ENCODE peak calls at places on chromosome 20, in ten cellular contexts. One of them, this sample, is unnamed.

GRCh38 chr20:53646550-53646949 is 52.9 kb upstream of the ZNF217 start:
- DNase-seq in CD8-positive, alpha-beta T cell: no peak
- DNase-seq in brain microvascular endothelial cell: no peak
- DNase-seq in colonic mucosa: no peak
- DNase-seq in HFFc6: no peak
- DNase-seq in CD4-positive, alpha-beta T cell: no peak
- DNase-seq in AG04450: no peak
- DNase-seq in omental fat pad: no peak
- DNase-seq in SK-N-SH: no peak
- DNase-seq in hepatocyte: no peak
- DNase-seq in this sample: no peak

GRCh38 chr20:44961024-44961866 is 1.0 kb upstream of the TOMM34 start:
- DNase-seq in omental fat pad: no peak
- DNase-seq in SK-N-SH: no peak
- DNase-seq in AG04450: no peak
- DNase-seq in HFFc6: no peak
- DNase-seq in hepatocyte: no peak
- DNase-seq in colonic mucosa: no peak
- DNase-seq in CD4-positive, alpha-beta T cell: no peak
- DNase-seq in brain microvascular endothelial cell: no peak
- DNase-seq in CD8-positive, alpha-beta T cell: no peak
- DNase-seq in this sample: peak; percentile 39

GRCh38 chr20:58543274-58543673 is 28.1 kb upstream of the APCDD1L start:
- DNase-seq in CD8-positive, alpha-beta T cell: no peak
- DNase-seq in HFFc6: no peak
- DNase-seq in colonic mucosa: no peak
- DNase-seq in AG04450: no peak
- DNase-seq in CD4-positive, alpha-beta T cell: no peak
- DNase-seq in hepatocyte: no peak
- DNase-seq in SK-N-SH: no peak
- DNase-seq in omental fat pad: no peak
- DNase-seq in brain microvascular endothelial cell: no peak
- DNase-seq in this sample: no peak

GRCh38 chr20:24960861-24961260 is 11.8 kb downstream of the CST7 start:
- DNase-seq in SK-N-SH: no peak
- DNase-seq in colonic mucosa: no peak
- DNase-seq in HFFc6: no peak
- DNase-seq in CD4-positive, alpha-beta T cell: no peak
- DNase-seq in omental fat pad: no peak
- DNase-seq in brain microvascular endothelial cell: no peak
- DNase-seq in CD8-positive, alpha-beta T cell: no peak
- DNase-seq in AG04450: no peak
- DNase-seq in hepatocyte: no peak
- DNase-seq in this sample: no peak

GRCh38 chr20:20407891-20408805 is 40.2 kb downstream of the INSM1 start:
- DNase-seq in AG04450: no peak
- DNase-seq in HFFc6: peak; percentile 21
- DNase-seq in colonic mucosa: no peak
- DNase-seq in hepatocyte: no peak
- DNase-seq in SK-N-SH: peak; percentile 76
- DNase-seq in CD8-positive, alpha-beta T cell: no peak
- DNase-seq in brain microvascular endothelial cell: no peak
- DNase-seq in omental fat pad: no peak
- DNase-seq in CD4-positive, alpha-beta T cell: no peak
- DNase-seq in this sample: peak; percentile 71

GRCh38 chr20:1871807-1872455 is 23.3 kb upstream of the SIRPA start:
- DNase-seq in SK-N-SH: no peak
- DNase-seq in omental fat pad: no peak
- DNase-seq in AG04450: no peak
- DNase-seq in brain microvascular endothelial cell: no peak
- DNase-seq in colonic mucosa: no peak
- DNase-seq in CD4-positive, alpha-beta T cell: no peak
- DNase-seq in HFFc6: no peak
- DNase-seq in hepatocyte: no peak
- DNase-seq in CD8-positive, alpha-beta T cell: no peak
- DNase-seq in this sample: no peak

GRCh38 chr20:437787-438486 is 24.4 kb downstream of the TBC1D20 start:
- DNase-seq in SK-N-SH: no peak
- DNase-seq in omental fat pad: no peak
- DNase-seq in HFFc6: no peak
- DNase-seq in colonic mucosa: no peak
- DNase-seq in brain microvascular endothelial cell: no peak
- DNase-seq in AG04450: no peak
- DNase-seq in CD4-positive, alpha-beta T cell: no peak
- DNase-seq in hepatocyte: no peak
- DNase-seq in CD8-positive, alpha-beta T cell: no peak
- DNase-seq in this sample: no peak

GRCh38 chr20:22502731-22503191 is 81.6 kb downstream of the FOXA2 start:
- DNase-seq in SK-N-SH: no peak
- DNase-seq in CD4-positive, alpha-beta T cell: no peak
- DNase-seq in brain microvascular endothelial cell: no peak
- DNase-seq in colonic mucosa: peak; percentile 78
- DNase-seq in HFFc6: no peak
- DNase-seq in hepatocyte: peak; percentile 65
- DNase-seq in CD8-positive, alpha-beta T cell: no peak
- DNase-seq in omental fat pad: no peak
- DNase-seq in AG04450: no peak
- DNase-seq in this sample: no peak

GRCh38 chr20:8124639-8125038 is 7.4 kb upstream of the PLCB1 start:
- DNase-seq in SK-N-SH: no peak
- DNase-seq in omental fat pad: no peak
- DNase-seq in CD8-positive, alpha-beta T cell: no peak
- DNase-seq in CD4-positive, alpha-beta T cell: no peak
- DNase-seq in colonic mucosa: no peak
- DNase-seq in HFFc6: no peak
- DNase-seq in hepatocyte: no peak
- DNase-seq in brain microvascular endothelial cell: no peak
- DNase-seq in AG04450: no peak
- DNase-seq in this sample: no peak

DNA sequence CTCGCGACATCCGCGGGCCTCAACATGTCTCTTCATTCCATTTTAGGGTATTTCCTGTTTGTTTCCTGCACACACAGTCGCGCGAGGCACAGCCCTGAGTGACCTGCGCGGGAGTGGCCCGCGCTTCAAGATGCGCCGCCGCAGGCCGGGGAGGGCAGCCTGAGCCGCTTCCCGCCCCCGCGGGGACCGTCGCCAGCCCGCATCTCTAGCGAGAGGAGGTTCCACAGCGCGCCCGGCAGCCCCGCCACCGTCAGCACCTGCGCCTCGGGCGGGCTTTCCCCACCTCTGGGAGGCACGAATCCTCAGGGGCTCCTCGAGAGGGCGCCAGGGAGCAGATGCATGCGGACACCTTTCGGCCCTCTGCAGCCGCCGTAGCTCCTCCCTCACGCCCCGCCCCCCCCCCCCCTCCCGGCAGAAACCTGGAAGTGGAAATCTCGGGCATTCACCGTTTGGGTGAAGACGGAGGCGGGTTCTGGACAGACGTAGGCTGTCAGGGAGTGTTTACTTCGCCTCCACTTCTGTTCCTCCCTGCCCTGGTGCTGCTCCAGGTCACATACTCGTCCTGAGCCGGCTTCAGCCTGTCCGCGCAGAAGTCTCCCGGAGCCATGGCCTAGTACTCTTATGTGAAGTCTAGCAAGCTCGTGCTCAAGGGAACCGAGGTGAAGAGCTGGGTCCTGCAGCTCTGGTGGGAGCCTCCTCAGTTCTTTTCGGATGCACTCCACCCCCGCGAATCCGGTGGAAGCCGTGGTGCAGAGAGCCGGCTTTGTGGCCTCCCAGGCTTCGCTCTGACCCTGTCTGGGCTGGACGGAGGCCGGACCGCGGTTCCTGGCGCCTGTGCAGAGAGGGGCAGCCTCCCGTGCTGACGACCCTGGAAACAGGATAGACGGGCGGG is 880.5 kb upstream of the DEFB115 start:
- DNase-seq in hepatocyte: peak; percentile 4
- DNase-seq in HFFc6: peak; percentile 71
- DNase-seq in SK-N-SH: peak; percentile 87
- DNase-seq in CD8-positive, alpha-beta T cell: peak; percentile 91
- DNase-seq in CD4-positive, alpha-beta T cell: peak; percentile 90
- DNase-seq in omental fat pad: peak; percentile 40
- DNase-seq in AG04450: peak; percentile 37
- DNase-seq in colonic mucosa: peak; percentile 80
- DNase-seq in brain microvascular endothelial cell: peak; percentile 53
- DNase-seq in this sample: peak; percentile 85
- TF ChIP-seq CTCF in hepatocyte: no peak
- TF ChIP-seq CTCF in HFFc6: peak; percentile 85
- TF ChIP-seq CTCF in SK-N-SH: peak; percentile 59
- TF ChIP-seq CTCF in CD8-positive, alpha-beta T cell: peak; percentile 45
- TF ChIP-seq CTCF in CD4-positive, alpha-beta T cell: peak; percentile 51
- TF ChIP-seq CTCF in omental fat pad: no peak
- TF ChIP-seq CTCF in AG04450: peak; percentile 59
- TF ChIP-seq CTCF in colonic mucosa: peak; percentile 70
- TF ChIP-seq CTCF in brain microvascular endothelial cell: peak; percentile 68
- TF ChIP-seq CTCF in this sample: peak; percentile 67

GRCh38 chr20:50873518-50873959 is 57.7 kb downstream of the ADNP start:
- DNase-seq in omental fat pad: no peak
- DNase-seq in hepatocyte: no peak
- DNase-seq in CD8-positive, alpha-beta T cell: no peak
- DNase-seq in HFFc6: no peak
- DNase-seq in AG04450: no peak
- DNase-seq in brain microvascular endothelial cell: no peak
- DNase-seq in colonic mucosa: no peak
- DNase-seq in SK-N-SH: no peak
- DNase-seq in CD4-positive, alpha-beta T cell: no peak
- DNase-seq in this sample: no peak
- TF ChIP-seq CTCF in omental fat pad: no peak
- TF ChIP-seq CTCF in hepatocyte: no peak
- TF ChIP-seq CTCF in CD8-positive, alpha-beta T cell: no peak
- TF ChIP-seq CTCF in HFFc6: no peak
- TF ChIP-seq CTCF in AG04450: no peak
- TF ChIP-seq CTCF in brain microvascular endothelial cell: no peak
- TF ChIP-seq CTCF in colonic mucosa: no peak
- TF ChIP-seq CTCF in SK-N-SH: no peak
- TF ChIP-seq CTCF in CD4-positive, alpha-beta T cell: no peak
- TF ChIP-seq CTCF in this sample: no peak

GRCh38 chr20:19019734-19020364 is 192.6 kb upstream of the SLC24A3 start:
- DNase-seq in colonic mucosa: no peak
- DNase-seq in AG04450: no peak
- DNase-seq in SK-N-SH: no peak
- DNase-seq in HFFc6: no peak
- DNase-seq in CD4-positive, alpha-beta T cell: no peak
- DNase-seq in CD8-positive, alpha-beta T cell: no peak
- DNase-seq in omental fat pad: no peak
- DNase-seq in brain microvascular endothelial cell: no peak
- DNase-seq in hepatocyte: no peak
- DNase-seq in this sample: no peak
- TF ChIP-seq CTCF in colonic mucosa: no peak
- TF ChIP-seq CTCF in AG04450: no peak
- TF ChIP-seq CTCF in SK-N-SH: no peak
- TF ChIP-seq CTCF in HFFc6: no peak
- TF ChIP-seq CTCF in CD4-positive, alpha-beta T cell: no peak
- TF ChIP-seq CTCF in CD8-positive, alpha-beta T cell: no peak
- TF ChIP-seq CTCF in omental fat pad: no peak
- TF ChIP-seq CTCF in brain microvascular endothelial cell: no peak
- TF ChIP-seq CTCF in hepatocyte: no peak
- TF ChIP-seq CTCF in this sample: peak; percentile 38

GRCh38 chr20:41715525-41715924 is 97.3 kb upstream of the CHD6 start:
- DNase-seq in colonic mucosa: no peak
- DNase-seq in HFFc6: no peak
- DNase-seq in CD4-positive, alpha-beta T cell: no peak
- DNase-seq in CD8-positive, alpha-beta T cell: no peak
- DNase-seq in hepatocyte: no peak
- DNase-seq in brain microvascular endothelial cell: no peak
- DNase-seq in omental fat pad: no peak
- DNase-seq in AG04450: no peak
- DNase-seq in SK-N-SH: no peak
- DNase-seq in this sample: no peak

GRCh38 chr20:41716911-41717310 is 98.7 kb upstream of the CHD6 start:
- DNase-seq in brain microvascular endothelial cell: no peak
- DNase-seq in HFFc6: no peak
- DNase-seq in SK-N-SH: no peak
- DNase-seq in AG04450: no peak
- DNase-seq in CD4-positive, alpha-beta T cell: no peak
- DNase-seq in hepatocyte: no peak
- DNase-seq in colonic mucosa: no peak
- DNase-seq in omental fat pad: no peak
- DNase-seq in CD8-positive, alpha-beta T cell: no peak
- DNase-seq in this sample: no peak

GRCh38 chr20:41717464-41717863 is 99.3 kb upstream of the CHD6 start:
- DNase-seq in brain microvascular endothelial cell: peak; percentile 8
- DNase-seq in omental fat pad: no peak
- DNase-seq in CD8-positive, alpha-beta T cell: no peak
- DNase-seq in AG04450: no peak
- DNase-seq in CD4-positive, alpha-beta T cell: no peak
- DNase-seq in HFFc6: no peak
- DNase-seq in SK-N-SH: peak; percentile 26
- DNase-seq in colonic mucosa: no peak
- DNase-seq in hepatocyte: peak; percentile 44
- DNase-seq in this sample: peak; percentile 61

GRCh38 chr20:41716436-41716835 is 98.3 kb upstream of the CHD6 start:
- DNase-seq in omental fat pad: no peak
- DNase-seq in HFFc6: peak; percentile 45
- DNase-seq in brain microvascular endothelial cell: no peak
- DNase-seq in CD8-positive, alpha-beta T cell: no peak
- DNase-seq in colonic mucosa: no peak
- DNase-seq in SK-N-SH: no peak
- DNase-seq in AG04450: no peak
- DNase-seq in hepatocyte: no peak
- DNase-seq in CD4-positive, alpha-beta T cell: no peak
- DNase-seq in this sample: no peak

DNA sequence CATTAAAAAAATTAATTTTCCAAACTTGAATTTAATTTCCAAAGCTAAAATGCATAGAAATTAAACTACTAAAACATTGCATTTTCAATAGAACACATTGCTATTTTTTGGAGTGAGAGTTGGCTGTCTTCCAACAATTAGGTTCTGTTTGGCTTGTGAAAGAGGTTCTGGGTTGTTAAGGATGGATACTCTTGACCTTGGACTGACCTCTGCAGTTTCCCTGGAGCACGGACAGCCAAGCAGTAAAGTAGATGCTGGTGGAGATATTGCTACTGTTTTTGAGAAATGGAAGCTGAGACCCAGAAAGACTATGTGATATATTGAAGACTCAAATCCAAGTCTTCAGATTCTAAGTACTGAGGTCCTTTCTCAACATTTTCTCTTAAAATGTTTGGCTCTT is 95.9 kb upstream of the CHD6 start:
- DNase-seq in brain microvascular endothelial cell: no peak
- DNase-seq in omental fat pad: no peak
- DNase-seq in colonic mucosa: no peak
- DNase-seq in SK-N-SH: no peak
- DNase-seq in CD4-positive, alpha-beta T cell: no peak
- DNase-seq in AG04450: no peak
- DNase-seq in CD8-positive, alpha-beta T cell: no peak
- DNase-seq in hepatocyte: no peak
- DNase-seq in HFFc6: no peak
- DNase-seq in this sample: no peak
- TF ChIP-seq CTCF in brain microvascular endothelial cell: no peak
- TF ChIP-seq CTCF in omental fat pad: no peak
- TF ChIP-seq CTCF in colonic mucosa: no peak
- TF ChIP-seq CTCF in SK-N-SH: no peak
- TF ChIP-seq CTCF in CD4-positive, alpha-beta T cell: no peak
- TF ChIP-seq CTCF in AG04450: no peak
- TF ChIP-seq CTCF in CD8-positive, alpha-beta T cell: no peak
- TF ChIP-seq CTCF in hepatocyte: no peak
- TF ChIP-seq CTCF in HFFc6: no peak
- TF ChIP-seq CTCF in this sample: no peak

GRCh38 chr20:61896058-61896961 is 169.4 kb downstream of the TAF4 start:
- DNase-seq in colonic mucosa: no peak
- DNase-seq in omental fat pad: no peak
- DNase-seq in CD4-positive, alpha-beta T cell: no peak
- DNase-seq in HFFc6: peak; percentile 17
- DNase-seq in SK-N-SH: peak; percentile 91
- DNase-seq in CD8-positive, alpha-beta T cell: no peak
- DNase-seq in AG04450: no peak
- DNase-seq in brain microvascular endothelial cell: peak; percentile 23
- DNase-seq in hepatocyte: peak; percentile 76
- DNase-seq in this sample: peak; percentile 50
- TF ChIP-seq CTCF in colonic mucosa: peak; percentile 62
- TF ChIP-seq CTCF in omental fat pad: no peak
- TF ChIP-seq CTCF in CD4-positive, alpha-beta T cell: peak; percentile 25
- TF ChIP-seq CTCF in HFFc6: peak; percentile 88
- TF ChIP-seq CTCF in SK-N-SH: peak; percentile 38
- TF ChIP-seq CTCF in CD8-positive, alpha-beta T cell: peak; percentile 43
- TF ChIP-seq CTCF in AG04450: peak; percentile 84
- TF ChIP-seq CTCF in brain microvascular endothelial cell: peak; percentile 86
- TF ChIP-seq CTCF in hepatocyte: peak; percentile 73
- TF ChIP-seq CTCF in this sample: peak; percentile 84